ENCODE peak calls at places on chromosomes 4 and X, in five cellular contexts. T is testis, Q is upper lobe of right lung, S is body of pancreas, J is foreskin fibroblast. E is an unnamed sample.

GRCh38 chrX:153765138-153766079 is 1.4 kb downstream of the PLXNB3 start:
- DNase-seq in S (peak), J (no peak), T (peak), Q (peak), E (no peak)

GRCh38 chr4:158805628-158806471 is 37.0 kb downstream of the FNIP2 start:
- DNase-seq in S (peak), T (no peak), Q (no peak), J (no peak), E (no peak)

GRCh38 chrX:28589048-28589447 is 1.8 kb downstream of the IL1RAPL1 start:
- DNase-seq in J (no peak), T (no peak), Q (no peak), S (no peak), E (no peak)

GRCh38 chrX:138287200-138287865 is 424.2 kb downstream of the FGF13 start:
- DNase-seq in S (no peak), Q (no peak), J (no peak), T (peak), E (no peak)

GRCh38 chrX:100658936-100659335 is 14.9 kb downstream of the SRPX2 start:
- DNase-seq in T (no peak), S (no peak), Q (no peak), J (no peak), E (no peak)

GRCh38 chr4:901192-901910 is 30.8 kb downstream of the GAK start:
- DNase-seq in J (no peak), T (peak), S (no peak), Q (no peak), E (no peak)

GRCh38 chrX:15564981-15565579 is 35.7 kb downstream of the ACE2 start:
- DNase-seq in Q (peak), S (peak), T (peak), J (peak), E (no peak)

GRCh38 chrX:67953658-67954057 is 409.8 kb downstream of the AR start:
- DNase-seq in S (no peak), T (no peak), J (no peak), Q (no peak), E (no peak)

GRCh38 chr4:41174444-41174843 is 39.9 kb downstream of the APBB2 start:
- DNase-seq in J (no peak), T (no peak), Q (no peak), S (no peak), E (no peak)

GRCh38 chr4:4533461-4534169 is 8.2 kb downstream of the STX18 start:
- DNase-seq in S (no peak), J (no peak), Q (no peak), T (no peak), E (no peak)

GRCh38 chr4:12633058-12633651 is 851.0 kb downstream of the RAB28 start:
- DNase-seq in Q (peak), S (peak), T (peak), J (peak), E (peak)

GRCh38 chr4:126004936-126005335 is 690.2 kb downstream of the FAT4 start:
- DNase-seq in T (no peak), Q (no peak), S (no peak), J (peak), E (no peak)

GRCh38 chrX:136336623-136337022 is 35.9 kb downstream of the ADGRG4 start:
- DNase-seq in T (no peak), Q (no peak), J (no peak), S (no peak), E (no peak)

GRCh38 chr4:1714303-1715001 is 2.3 kb upstream of the SLBP start:
- DNase-seq in T (no peak), S (no peak), Q (peak), J (no peak), E (no peak)

GRCh38 chrX:49186125-49187027 is at the start of gene PRICKLE3:
- DNase-seq in T (peak), Q (peak), S (peak), J (peak), E (peak)

GRCh38 chrX:119055650-119056049 is 17.1 kb upstream of the CT47C1 start:
- DNase-seq in S (no peak), Q (no peak), J (no peak), T (peak), E (no peak)

GRCh38 chr4:173405840-173406606 is 7.1 kb upstream of the SCRG1 start:
- DNase-seq in S (no peak), J (no peak), Q (no peak), T (no peak), E (no peak)

GRCh38 chrX:72016881-72017783 is 106.5 kb downstream of the NHSL2 start:
- DNase-seq in J (no peak), Q (no peak), S (no peak), T (no peak), E (no peak)

GRCh38 chr4:108051343-108051742 is 61.7 kb downstream of the HADH start:
- DNase-seq in T (no peak), Q (no peak), J (no peak), S (no peak), E (no peak)

GRCh38 chr4:184573701-184574100 is 75.5 kb downstream of the CASP3 start:
- DNase-seq in J (no peak), Q (no peak), T (no peak), S (no peak), E (no peak)

GRCh38 chr4:150768492-150768891 is 186.5 kb downstream of the MAB21L2 start:
- DNase-seq in J (peak), S (no peak), Q (no peak), T (no peak), E (no peak)

GRCh38 chr4:140049024-140049923 is 104.7 kb downstream of the MAML3 start:
- DNase-seq in T (peak), Q (peak), J (peak), S (peak), E (no peak)

GRCh38 chr4:138870739-138871633 is 144.6 kb upstream of the NOCT start:
- DNase-seq in Q (no peak), S (peak), J (peak), T (peak), E (peak)

GRCh38 chr4:71296945-71297344 is 41.9 kb upstream of the SLC4A4 start:
- DNase-seq in S (no peak), J (no peak), Q (no peak), T (peak), E (no peak)

GRCh38 chrX:78769356-78769755 is 21.8 kb downstream of the LPAR4 start:
- DNase-seq in T (no peak), Q (no peak), J (no peak), S (no peak), E (no peak)

GRCh38 chr4:182192511-182193181 is 50.6 kb upstream of the TENM3 start:
- DNase-seq in Q (no peak), J (no peak), T (no peak), S (no peak), E (no peak)

GRCh38 chr4:129239088-129239487 is 143.1 kb downstream of the C4orf33 start:
- DNase-seq in Q (no peak), T (peak), S (peak), J (no peak), E (no peak)

DNA sequence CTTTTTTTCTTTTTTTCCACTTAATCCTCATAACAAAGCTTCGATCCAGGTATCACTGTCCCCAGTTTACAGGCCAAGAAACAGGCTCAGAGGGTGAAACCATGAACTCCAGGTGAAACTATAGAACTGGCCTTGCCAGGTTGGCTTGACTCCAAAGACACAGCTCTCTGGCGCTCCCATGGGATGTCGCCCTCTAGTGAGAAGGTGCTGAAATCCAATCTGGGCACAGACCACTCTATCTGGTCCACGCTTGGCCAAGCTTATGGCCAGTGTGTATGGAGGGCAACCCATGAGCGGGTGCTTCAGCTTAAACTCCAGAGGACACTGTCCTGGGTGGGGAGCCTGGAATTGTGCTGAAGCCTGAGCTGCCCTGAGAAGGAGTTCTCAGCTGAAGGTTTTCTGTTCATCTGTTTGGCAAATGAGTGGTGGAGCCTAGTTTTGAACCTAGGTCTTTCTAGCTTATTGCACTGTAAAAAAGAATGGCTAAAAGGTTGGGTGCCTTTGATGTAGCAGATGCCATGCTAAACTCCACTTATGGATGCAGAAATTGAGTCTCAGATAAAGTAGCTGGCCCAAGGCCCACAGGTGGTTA is 70.5 kb downstream of the SEL1L3 start:
- DNase-seq in S (peak), J (no peak), T (peak), Q (no peak), E (no peak)
- TF ChIP-seq CTCF in S (peak), J (peak), T (peak), Q (peak), E (no peak)

GRCh38 chr4:16791460-16791859 is 107.0 kb downstream of the LDB2 start:
- DNase-seq in J (no peak), T (no peak), Q (no peak), S (no peak), E (no peak)

GRCh38 chr4:16790508-16790907 is 107.9 kb downstream of the LDB2 start:
- DNase-seq in Q (no peak), T (no peak), J (no peak), S (no peak), E (no peak)

DNA sequence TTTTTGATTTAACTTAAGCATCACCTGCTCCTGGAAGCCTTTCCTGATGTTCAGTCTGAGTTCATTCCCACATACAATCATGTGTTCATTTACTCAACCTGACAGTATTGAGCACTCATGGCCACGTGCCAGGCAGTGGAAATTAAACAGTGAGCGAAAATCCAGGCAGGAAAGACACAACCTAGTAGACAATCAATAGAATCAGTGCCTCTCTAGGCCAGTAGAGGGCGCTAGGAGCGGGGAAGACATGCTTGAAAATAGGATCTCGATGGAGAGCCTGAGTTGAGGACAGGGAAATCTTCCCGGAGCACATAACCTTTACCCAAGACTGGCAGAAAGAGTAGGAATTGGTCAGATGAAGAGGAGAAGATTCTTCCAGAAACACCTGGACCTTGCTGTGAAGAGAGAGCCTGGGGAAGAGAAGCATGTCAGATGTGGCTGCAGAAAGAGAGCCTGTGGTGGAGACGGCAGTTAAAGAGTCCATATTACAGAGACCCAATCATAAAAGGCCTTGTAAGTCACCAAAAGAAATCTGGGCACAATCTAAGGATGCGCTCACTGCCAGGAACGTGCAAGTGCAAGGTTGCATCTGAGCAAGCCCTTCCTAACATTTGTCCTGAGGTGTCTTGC is 103.5 kb downstream of the LDB2 start:
- DNase-seq in Q (no peak), T (peak), J (peak), S (peak), E (peak)
- TF ChIP-seq CTCF in Q (peak), T (peak), J (peak), S (peak), E (no peak)

GRCh38 chr4:152437561-152437960 is 98.3 kb downstream of the FBXW7 start:
- DNase-seq in T (no peak), J (no peak), S (no peak), Q (no peak), E (no peak)
- TF ChIP-seq CTCF in T (no peak), J (no peak), S (no peak), Q (no peak), E (no peak)

GRCh38 chr4:155794589-155794988 is 35.8 kb downstream of the GUCY1B1 start:
- DNase-seq in Q (no peak), J (no peak), S (no peak), T (no peak), E (no peak)
- TF ChIP-seq CTCF in Q (no peak), J (no peak), S (no peak), T (no peak), E (no peak)

GRCh38 chr4:153541426-153542096 is 75.4 kb downstream of the TMEM131L start:
- DNase-seq in J (peak), T (no peak), S (no peak), Q (no peak), E (no peak)
- TF ChIP-seq CTCF in J (peak), T (no peak), S (no peak), Q (no peak), E (no peak)

GRCh38 chr4:76725039-76725438 is 172.9 kb downstream of the SOWAHB start:
- DNase-seq in T (no peak), Q (no peak), S (no peak), J (no peak), E (no peak)

GRCh38 chr4:76726141-76726540 is 171.8 kb downstream of the SOWAHB start:
- DNase-seq in T (no peak), J (no peak), Q (no peak), S (no peak), E (no peak)

GRCh38 chr4:76726631-76727030 is 171.3 kb downstream of the SOWAHB start:
- DNase-seq in T (no peak), Q (no peak), J (no peak), S (no peak), E (no peak)

GRCh38 chr4:76723916-76724315 is 174.0 kb downstream of the SOWAHB start:
- DNase-seq in S (no peak), Q (no peak), J (peak), T (peak), E (no peak)

GRCh38 chr4:76723373-76723772 is 174.6 kb downstream of the SOWAHB start:
- DNase-seq in S (no peak), Q (no peak), T (no peak), J (peak), E (no peak)
- TF ChIP-seq CTCF in S (no peak), Q (no peak), T (no peak), J (peak), E (no peak)

DNA sequence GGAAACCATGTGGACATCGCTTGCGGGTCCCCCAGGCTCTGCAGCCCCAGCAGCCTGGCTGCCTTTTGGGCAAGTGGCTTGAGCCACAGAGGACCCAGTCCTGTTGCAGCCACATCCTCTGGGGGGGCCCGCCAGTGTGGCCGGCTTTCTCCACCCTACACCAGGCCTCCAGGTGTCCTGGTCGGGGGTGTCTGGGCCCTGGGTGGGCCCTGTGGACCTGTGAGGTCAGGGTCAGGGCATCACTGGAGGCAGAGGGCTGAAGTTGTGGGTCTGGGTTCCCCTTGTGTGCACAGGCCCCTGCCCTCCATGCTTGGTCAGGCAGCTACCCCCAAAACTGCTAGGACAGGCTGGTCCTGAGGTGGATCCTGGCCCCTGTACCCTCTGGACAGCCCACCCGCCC is 3.3 kb upstream of the MSANTD1 start:
- DNase-seq in J (no peak), Q (no peak), S (no peak), T (no peak), E (no peak)
- TF ChIP-seq CTCF in J (no peak), Q (no peak), S (no peak), T (no peak), E (no peak)